ENCODE peak calls at places on chromosomes 7 and 10, in seven cellular contexts. One of them, this sample, is unnamed.

GRCh38 chr7:141351175-141351574 is 200.0 kb upstream of the AGK start:
- DNase-seq in right cardiac atrium: no peak
- DNase-seq in sigmoid colon: no peak
- DNase-seq in Jurkat, Clone E6-1: no peak
- DNase-seq in cardiac fibroblast: no peak
- DNase-seq in gastrocnemius medialis: no peak
- DNase-seq in choroid plexus epithelial cell: no peak
- DNase-seq in this sample: no peak

GRCh38 chr7:104207348-104207730 is 474 bp downstream of the ORC5 start:
- DNase-seq in right cardiac atrium: no peak
- DNase-seq in sigmoid colon: no peak
- DNase-seq in Jurkat, Clone E6-1: no peak
- DNase-seq in cardiac fibroblast: peak
- DNase-seq in gastrocnemius medialis: no peak
- DNase-seq in choroid plexus epithelial cell: peak
- DNase-seq in this sample: peak

GRCh38 chr7:158447206-158448171 is 140.1 kb downstream of the PTPRN2 start:
- DNase-seq in right cardiac atrium: no peak
- DNase-seq in sigmoid colon: no peak
- DNase-seq in Jurkat, Clone E6-1: no peak
- DNase-seq in cardiac fibroblast: no peak
- DNase-seq in gastrocnemius medialis: no peak
- DNase-seq in choroid plexus epithelial cell: no peak
- DNase-seq in this sample: no peak

GRCh38 chr10:119967066-119967465 is 74.5 kb downstream of the SEC23IP start:
- DNase-seq in right cardiac atrium: no peak
- DNase-seq in sigmoid colon: no peak
- DNase-seq in Jurkat, Clone E6-1: no peak
- DNase-seq in cardiac fibroblast: no peak
- DNase-seq in gastrocnemius medialis: no peak
- DNase-seq in choroid plexus epithelial cell: no peak
- DNase-seq in this sample: no peak

GRCh38 chr10:101833466-101833865 is 10.1 kb downstream of the KCNIP2 start:
- DNase-seq in right cardiac atrium: no peak
- DNase-seq in sigmoid colon: no peak
- DNase-seq in Jurkat, Clone E6-1: no peak
- DNase-seq in cardiac fibroblast: no peak
- DNase-seq in gastrocnemius medialis: no peak
- DNase-seq in choroid plexus epithelial cell: no peak
- DNase-seq in this sample: no peak

GRCh38 chr7:132456418-132456817 is 119.9 kb downstream of the PLXNA4 start:
- DNase-seq in right cardiac atrium: no peak
- DNase-seq in sigmoid colon: no peak
- DNase-seq in Jurkat, Clone E6-1: no peak
- DNase-seq in cardiac fibroblast: no peak
- DNase-seq in gastrocnemius medialis: no peak
- DNase-seq in choroid plexus epithelial cell: no peak
- DNase-seq in this sample: no peak

GRCh38 chr10:5592070-5592469 is 67.3 kb downstream of the CALML3 start:
- DNase-seq in right cardiac atrium: no peak
- DNase-seq in sigmoid colon: peak
- DNase-seq in Jurkat, Clone E6-1: no peak
- DNase-seq in cardiac fibroblast: no peak
- DNase-seq in gastrocnemius medialis: no peak
- DNase-seq in choroid plexus epithelial cell: no peak
- DNase-seq in this sample: no peak

GRCh38 chr7:100752994-100753393 is 19.6 kb downstream of the ZAN start:
- DNase-seq in right cardiac atrium: no peak
- DNase-seq in sigmoid colon: no peak
- DNase-seq in Jurkat, Clone E6-1: no peak
- DNase-seq in cardiac fibroblast: no peak
- DNase-seq in gastrocnemius medialis: no peak
- DNase-seq in choroid plexus epithelial cell: no peak
- DNase-seq in this sample: no peak

GRCh38 chr7:12827920-12828319 is 140.5 kb downstream of the ARL4A start:
- DNase-seq in right cardiac atrium: no peak
- DNase-seq in sigmoid colon: no peak
- DNase-seq in Jurkat, Clone E6-1: no peak
- DNase-seq in cardiac fibroblast: peak
- DNase-seq in gastrocnemius medialis: no peak
- DNase-seq in choroid plexus epithelial cell: peak
- DNase-seq in this sample: no peak

GRCh38 chr7:155317114-155317434 is 19.4 kb downstream of the INSIG1 start:
- DNase-seq in right cardiac atrium: no peak
- DNase-seq in sigmoid colon: no peak
- DNase-seq in Jurkat, Clone E6-1: no peak
- DNase-seq in cardiac fibroblast: no peak
- DNase-seq in gastrocnemius medialis: no peak
- DNase-seq in choroid plexus epithelial cell: no peak
- DNase-seq in this sample: no peak
- H3K4me3 ChIP-seq in right cardiac atrium: no peak
- H3K4me3 ChIP-seq in sigmoid colon: no peak
- H3K4me3 ChIP-seq in Jurkat, Clone E6-1: no peak
- H3K4me3 ChIP-seq in cardiac fibroblast: no peak
- H3K4me3 ChIP-seq in gastrocnemius medialis: no peak
- H3K4me3 ChIP-seq in choroid plexus epithelial cell: no peak
- H3K4me3 ChIP-seq in this sample: no peak

GRCh38 chr10:48682265-48682664 is 2.4 kb upstream of the WDFY4 start:
- DNase-seq in right cardiac atrium: no peak
- DNase-seq in sigmoid colon: no peak
- DNase-seq in Jurkat, Clone E6-1: no peak
- DNase-seq in cardiac fibroblast: no peak
- DNase-seq in gastrocnemius medialis: no peak
- DNase-seq in choroid plexus epithelial cell: no peak
- DNase-seq in this sample: no peak

GRCh38 chr10:48683424-48683823 is 1.2 kb upstream of the WDFY4 start:
- DNase-seq in right cardiac atrium: no peak
- DNase-seq in sigmoid colon: no peak
- DNase-seq in Jurkat, Clone E6-1: no peak
- DNase-seq in cardiac fibroblast: no peak
- DNase-seq in gastrocnemius medialis: no peak
- DNase-seq in choroid plexus epithelial cell: no peak
- DNase-seq in this sample: no peak

GRCh38 chr10:48684792-48685651 is at the start of gene WDFY4:
- DNase-seq in right cardiac atrium: no peak
- DNase-seq in sigmoid colon: no peak
- DNase-seq in Jurkat, Clone E6-1: no peak
- DNase-seq in cardiac fibroblast: no peak
- DNase-seq in gastrocnemius medialis: no peak
- DNase-seq in choroid plexus epithelial cell: no peak
- DNase-seq in this sample: peak

GRCh38 chr10:48684463-48684791 is 246 bp upstream of the WDFY4 start:
- DNase-seq in right cardiac atrium: no peak
- DNase-seq in sigmoid colon: no peak
- DNase-seq in Jurkat, Clone E6-1: no peak
- DNase-seq in cardiac fibroblast: no peak
- DNase-seq in gastrocnemius medialis: no peak
- DNase-seq in choroid plexus epithelial cell: no peak
- DNase-seq in this sample: no peak

DNA sequence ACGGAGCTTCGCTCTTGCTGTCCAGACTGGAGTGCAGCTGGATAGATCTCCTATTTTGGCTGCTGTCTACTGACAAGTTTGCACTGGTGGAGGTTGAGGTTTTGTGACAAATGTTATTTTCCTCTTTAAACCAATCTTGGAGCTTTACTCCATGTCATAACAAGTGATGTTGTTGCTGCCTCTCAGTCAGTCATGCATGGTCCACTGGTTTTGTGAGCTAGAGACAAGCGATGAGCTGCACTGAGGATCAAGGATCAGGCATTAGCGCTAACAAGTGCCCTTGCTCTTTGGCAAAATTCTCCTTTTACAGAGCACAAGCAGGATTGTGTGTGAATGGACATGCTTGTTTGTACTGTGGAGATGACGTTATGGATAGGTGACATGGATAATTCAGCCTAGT is 780 bp upstream of the WDFY4 start:
- DNase-seq in right cardiac atrium: no peak
- DNase-seq in sigmoid colon: no peak
- DNase-seq in Jurkat, Clone E6-1: no peak
- DNase-seq in cardiac fibroblast: no peak
- DNase-seq in gastrocnemius medialis: no peak
- DNase-seq in choroid plexus epithelial cell: no peak
- DNase-seq in this sample: peak
- H3K4me3 ChIP-seq in right cardiac atrium: no peak
- H3K4me3 ChIP-seq in sigmoid colon: no peak
- H3K4me3 ChIP-seq in Jurkat, Clone E6-1: no peak
- H3K4me3 ChIP-seq in cardiac fibroblast: no peak
- H3K4me3 ChIP-seq in gastrocnemius medialis: no peak
- H3K4me3 ChIP-seq in choroid plexus epithelial cell: no peak
- H3K4me3 ChIP-seq in this sample: peak

GRCh38 chr7:2488681-2489080 is 12.5 kb upstream of the GRIFIN start:
- DNase-seq in right cardiac atrium: peak
- DNase-seq in sigmoid colon: no peak
- DNase-seq in Jurkat, Clone E6-1: no peak
- DNase-seq in cardiac fibroblast: no peak
- DNase-seq in gastrocnemius medialis: no peak
- DNase-seq in choroid plexus epithelial cell: no peak
- DNase-seq in this sample: no peak

GRCh38 chr7:2484868-2485267 is 8.7 kb upstream of the GRIFIN start:
- DNase-seq in right cardiac atrium: no peak
- DNase-seq in sigmoid colon: no peak
- DNase-seq in Jurkat, Clone E6-1: no peak
- DNase-seq in cardiac fibroblast: no peak
- DNase-seq in gastrocnemius medialis: no peak
- DNase-seq in choroid plexus epithelial cell: no peak
- DNase-seq in this sample: no peak

GRCh38 chr7:2490306-2490705 is 14.1 kb upstream of the GRIFIN start:
- DNase-seq in right cardiac atrium: peak
- DNase-seq in sigmoid colon: no peak
- DNase-seq in Jurkat, Clone E6-1: no peak
- DNase-seq in cardiac fibroblast: no peak
- DNase-seq in gastrocnemius medialis: no peak
- DNase-seq in choroid plexus epithelial cell: no peak
- DNase-seq in this sample: no peak

GRCh38 chr7:2488272-2488645 is 12.1 kb upstream of the GRIFIN start:
- DNase-seq in right cardiac atrium: peak
- DNase-seq in sigmoid colon: no peak
- DNase-seq in Jurkat, Clone E6-1: no peak
- DNase-seq in cardiac fibroblast: peak
- DNase-seq in gastrocnemius medialis: peak
- DNase-seq in choroid plexus epithelial cell: no peak
- DNase-seq in this sample: no peak

GRCh38 chr7:2487586-2488271 is 11.5 kb upstream of the GRIFIN start:
- DNase-seq in right cardiac atrium: peak
- DNase-seq in sigmoid colon: no peak
- DNase-seq in Jurkat, Clone E6-1: no peak
- DNase-seq in cardiac fibroblast: peak
- DNase-seq in gastrocnemius medialis: peak
- DNase-seq in choroid plexus epithelial cell: no peak
- DNase-seq in this sample: no peak
- H3K4me3 ChIP-seq in right cardiac atrium: no peak
- H3K4me3 ChIP-seq in sigmoid colon: no peak
- H3K4me3 ChIP-seq in Jurkat, Clone E6-1: no peak
- H3K4me3 ChIP-seq in cardiac fibroblast: no peak
- H3K4me3 ChIP-seq in gastrocnemius medialis: no peak
- H3K4me3 ChIP-seq in choroid plexus epithelial cell: no peak
- H3K4me3 ChIP-seq in this sample: no peak

DNA sequence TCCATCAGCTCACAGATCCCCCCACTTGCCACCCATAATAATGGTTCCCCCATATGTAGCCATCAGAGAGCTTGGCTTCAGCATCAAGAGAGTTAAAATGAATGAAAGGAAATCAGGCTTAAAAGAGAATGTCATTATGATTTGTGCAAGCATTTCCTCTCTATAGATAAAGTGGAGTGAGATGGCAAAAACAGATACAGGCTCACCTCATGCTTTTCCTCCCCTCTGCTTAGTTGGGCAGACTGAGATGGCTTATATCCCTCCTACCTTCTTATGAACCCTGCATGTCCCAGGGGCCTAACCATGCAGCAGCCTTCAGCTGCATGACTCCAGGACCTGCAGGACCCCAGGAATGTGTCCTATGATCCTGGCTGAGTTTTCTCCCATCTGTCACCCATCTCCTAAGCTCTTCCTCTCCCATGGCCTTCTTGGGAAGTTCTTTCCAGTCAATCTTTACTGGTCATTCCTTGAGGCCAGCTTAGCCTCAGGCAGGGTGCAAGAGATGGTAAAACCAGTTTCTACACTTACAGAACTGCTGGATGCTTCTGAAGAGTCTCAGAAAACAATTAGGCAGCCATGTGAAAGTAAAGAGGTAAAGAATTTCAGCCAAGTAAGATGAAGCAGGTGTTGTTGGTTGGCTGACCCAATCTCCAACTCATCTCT is 159.7 kb downstream of the RTKN2 start:
- DNase-seq in right cardiac atrium: no peak
- DNase-seq in sigmoid colon: no peak
- DNase-seq in Jurkat, Clone E6-1: peak
- DNase-seq in cardiac fibroblast: no peak
- DNase-seq in gastrocnemius medialis: no peak
- DNase-seq in choroid plexus epithelial cell: no peak
- DNase-seq in this sample: peak
- H3K4me3 ChIP-seq in right cardiac atrium: no peak
- H3K4me3 ChIP-seq in sigmoid colon: no peak
- H3K4me3 ChIP-seq in Jurkat, Clone E6-1: no peak
- H3K4me3 ChIP-seq in cardiac fibroblast: no peak
- H3K4me3 ChIP-seq in gastrocnemius medialis: no peak
- H3K4me3 ChIP-seq in choroid plexus epithelial cell: no peak
- H3K4me3 ChIP-seq in this sample: peak